ENCODE peak calls at places on chromosomes 4 and X, in seven cellular contexts. J, D, W, R, O, B and S are unnamed samples. For H3K9me3 and H3K4me1, the result is how much of the 10 kb centered on the place peaks cover.

GRCh38 chr4:8308856-8309771 is 39.6 kb downstream of the HTRA3 start:
- DNase-seq in J (peak), D (no peak), W (no peak), R (no peak), O (peak), B (no peak), S (no peak)

GRCh38 chrX:72306851-72307645 is 1.3 kb upstream of the CITED1 start:
- DNase-seq in J (peak), D (peak), W (peak), R (peak), O (peak), B (peak), S (peak)

GRCh38 chrX:1452497-1453389 is at the start of gene ASMTL:
- DNase-seq in J (peak), D (peak), W (peak), R (peak), O (peak), B (peak), S (peak)

GRCh38 chrX:41457618-41458192 is 10.6 kb downstream of the NYX start:
- DNase-seq in J (no peak), D (no peak), W (no peak), R (peak), O (no peak), B (no peak), S (no peak)

GRCh38 chrX:2401590-2402360 is 99.0 kb downstream of the DHRSX start:
- DNase-seq in J (peak), D (no peak), W (no peak), R (no peak), O (no peak), B (peak), S (peak)

GRCh38 chr4:20520901-20521300 is 179.4 kb upstream of the PACRGL start:
- DNase-seq in J (no peak), D (no peak), W (no peak), R (no peak), O (no peak), B (no peak), S (no peak)

GRCh38 chrX:14056201-14056600 is 26.5 kb upstream of the GEMIN8 start:
- DNase-seq in J (no peak), D (no peak), W (no peak), R (no peak), O (no peak), B (no peak), S (no peak)

GRCh38 chrX:97597954-97598353 is 714.2 kb downstream of the RPA4 start:
- DNase-seq in J (no peak), D (no peak), W (no peak), R (no peak), O (no peak), B (no peak), S (no peak)

GRCh38 chrX:16839224-16839851 is 30.8 kb downstream of the RBBP7 start:
- DNase-seq in J (no peak), D (no peak), W (no peak), R (no peak), O (no peak), B (no peak), S (no peak)

GRCh38 chrX:40176256-40176978 is 78.7 kb upstream of the BCOR start:
- DNase-seq in J (peak), D (peak), W (peak), R (peak), O (peak), B (peak), S (peak)

GRCh38 chr4:121144021-121144420 is 20.1 kb downstream of the TNIP3 start:
- DNase-seq in J (no peak), D (no peak), W (no peak), R (peak), O (no peak), B (no peak), S (no peak)

GRCh38 chrX:84469226-84469625 is 33.0 kb downstream of the HDX start:
- DNase-seq in J (no peak), D (no peak), W (no peak), R (no peak), O (no peak), B (no peak), S (no peak)

GRCh38 chrX:120308959-120309872 is 2.0 kb downstream of the TMEM255A start:
- DNase-seq in J (peak), D (peak), W (peak), R (peak), O (no peak), B (peak), S (peak)

GRCh38 chrX:30521440-30522182 is 56.0 kb downstream of the TASL start:
- DNase-seq in J (no peak), D (no peak), W (no peak), R (no peak), O (no peak), B (no peak), S (no peak)

GRCh38 chrX:9786839-9787635 is 808 bp downstream of the SHROOM2 start:
- DNase-seq in J (no peak), D (no peak), W (no peak), R (no peak), O (no peak), B (no peak), S (peak)

GRCh38 chrX:18649498-18649951 is 22.4 kb downstream of the RS1 start:
- DNase-seq in J (no peak), D (no peak), W (no peak), R (no peak), O (no peak), B (no peak), S (no peak)

GRCh38 chrX:150486011-150486410 is 82.4 kb upstream of the MTM1 start:
- DNase-seq in J (peak), D (peak), W (peak), R (peak), O (no peak), B (peak), S (no peak)

GRCh38 chrX:149473966-149474365 is 31.1 kb downstream of the IDS start:
- DNase-seq in J (no peak), D (no peak), W (no peak), R (no peak), O (no peak), B (no peak), S (no peak)

GRCh38 chr4:152485726-152486276 is 50.1 kb downstream of the FBXW7 start:
- DNase-seq in J (no peak), D (no peak), W (no peak), R (no peak), O (no peak), B (no peak), S (no peak)

GRCh38 chrX:40469316-40469715 is 111.5 kb upstream of the ATP6AP2 start:
- DNase-seq in J (no peak), D (no peak), W (no peak), R (no peak), O (no peak), B (no peak), S (no peak)

GRCh38 chrX:38232287-38232686 is 11.6 kb upstream of the SRPX start:
- DNase-seq in J (no peak), D (no peak), W (no peak), R (no peak), O (no peak), B (no peak), S (no peak)

GRCh38 chr4:36502350-36502749 is 220.9 kb downstream of the DTHD1 start:
- DNase-seq in J (no peak), D (no peak), W (no peak), R (no peak), O (no peak), B (no peak), S (no peak)

GRCh38 chrX:136933617-136934145 is 53.2 kb upstream of the RBMX start:
- DNase-seq in J (no peak), D (no peak), W (no peak), R (no peak), O (no peak), B (no peak), S (no peak)

GRCh38 chr4:156950950-156951349 is 20.6 kb downstream of the PDGFC start:
- DNase-seq in J (no peak), D (no peak), W (no peak), R (no peak), O (no peak), B (no peak), S (no peak)

GRCh38 chr4:67465032-67465762 is 80.1 kb downstream of the CENPC start:
- DNase-seq in J (no peak), D (no peak), W (no peak), R (no peak), O (no peak), B (no peak), S (no peak)

GRCh38 chrX:12929701-12930100 is 23.3 kb downstream of the TLR8 start:
- DNase-seq in J (no peak), D (no peak), W (no peak), R (no peak), O (no peak), B (no peak), S (no peak)

GRCh38 chrX:134186362-134187121 is 50.4 kb upstream of the CCDC160 start:
- DNase-seq in J (no peak), D (no peak), W (peak), R (peak), O (no peak), B (no peak), S (no peak)

GRCh38 chr4:2806392-2807355 is 13.8 kb downstream of the SH3BP2 start:
- DNase-seq in J (peak), D (no peak), W (peak), R (no peak), O (no peak), B (peak), S (peak)

GRCh38 chrX:2464677-2465166 is 36.1 kb downstream of the DHRSX start:
- DNase-seq in J (no peak), D (no peak), W (no peak), R (no peak), O (no peak), B (no peak), S (no peak)

GRCh38 chr4:113603926-113604325 is 157.6 kb downstream of the CAMK2D start:
- DNase-seq in J (no peak), D (no peak), W (no peak), R (no peak), O (no peak), B (no peak), S (no peak)
- H3K27ac ChIP-seq in J (peak), D (no peak), W (no peak), R (no peak), O (no peak), B (peak), S (no peak)

DNA sequence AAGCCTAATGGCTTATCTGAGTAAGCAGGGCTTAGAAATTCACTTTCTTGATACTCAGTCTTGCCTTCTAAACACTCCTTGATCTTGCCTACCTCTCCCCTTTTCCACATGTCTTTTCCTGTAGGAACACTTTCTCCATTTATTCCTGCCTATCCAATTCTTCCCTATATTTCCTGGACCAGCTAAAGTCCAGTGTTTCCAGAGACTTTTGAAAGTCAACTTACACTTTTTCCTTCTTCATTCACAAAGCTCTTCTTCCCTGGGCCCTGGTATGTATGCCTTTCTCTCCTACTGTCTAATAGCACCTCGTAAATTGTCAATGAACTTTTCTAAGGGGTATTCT is 20.6 kb downstream of the VSIG4 start:
- DNase-seq in J (no peak), D (no peak), W (no peak), R (no peak), O (no peak), B (no peak), S (no peak)
- H3K9me3 ChIP-seq in J (under half), D (under half), W (under half), R (under half), O (under half), B (under half), S (under half)

GRCh38 chr4:107742196-107742595 is 22.2 kb upstream of the PAPSS1 start:
- DNase-seq in J (no peak), D (no peak), W (no peak), R (no peak), O (no peak), B (no peak), S (no peak)

GRCh38 chr4:107740381-107740780 is 20.3 kb upstream of the PAPSS1 start:
- DNase-seq in J (no peak), D (no peak), W (no peak), R (no peak), O (no peak), B (no peak), S (no peak)

GRCh38 chr4:107742791-107743190 is 22.8 kb upstream of the PAPSS1 start:
- DNase-seq in J (no peak), D (no peak), W (no peak), R (no peak), O (no peak), B (no peak), S (no peak)

GRCh38 chr4:107743532-107743931 is 23.5 kb upstream of the PAPSS1 start:
- DNase-seq in J (no peak), D (no peak), W (no peak), R (peak), O (no peak), B (no peak), S (no peak)

GRCh38 chr4:107740950-107741701 is 21.1 kb upstream of the PAPSS1 start:
- DNase-seq in J (peak), D (no peak), W (no peak), R (no peak), O (peak), B (peak), S (peak)
- H3K4me1 ChIP-seq in J (under half), D (under half), W (under half), R (under half), O (under half), B (under half), S (under half)

DNA sequence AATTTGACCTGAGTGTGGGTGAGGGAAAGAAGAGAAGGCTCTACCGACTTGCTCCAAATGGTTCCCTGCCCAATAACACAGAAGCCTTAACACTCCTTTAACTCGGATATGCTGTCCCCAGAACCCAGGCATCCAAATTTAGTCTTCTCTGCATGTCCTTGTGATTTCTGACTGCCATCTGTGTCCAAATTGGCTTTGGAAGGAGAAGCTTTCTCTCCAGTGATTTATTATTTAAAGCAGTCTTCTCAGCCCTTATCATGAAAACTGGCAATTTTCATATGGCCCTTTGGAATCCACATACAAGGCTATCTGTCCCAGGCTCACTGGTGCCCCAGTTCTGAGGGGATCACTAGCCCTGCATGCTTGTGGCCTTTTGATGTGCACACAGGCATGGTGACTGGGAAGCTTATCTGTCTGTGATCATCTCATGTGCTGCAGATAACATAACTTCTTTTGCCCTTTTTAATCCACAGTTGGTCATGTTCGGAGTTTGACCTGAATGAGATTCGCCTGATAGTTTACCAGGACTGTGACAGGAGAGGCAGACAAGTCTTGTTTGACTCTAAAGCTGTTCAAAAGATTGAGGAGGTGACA is 56.7 kb downstream of the FNIP2 start:
- DNase-seq in J (no peak), D (no peak), W (no peak), R (no peak), O (no peak), B (no peak), S (no peak)
- H3K27ac ChIP-seq in J (peak), D (no peak), W (no peak), R (peak), O (peak), B (peak), S (peak)